ENCODE peak calls at places on chromosomes 16 and 17, in seven cellular contexts. L is astrocyte of the spinal cord; D is HFFc6; R is effector memory CD4-positive, alpha-beta T cell; X is KBM-7; A is B cell; O is activated naive CD4-positive, alpha-beta T cell. E is an unnamed sample.

GRCh38 chr16:6946802-6947201 is 385.8 kb upstream of the RBFOX1 start:
- DNase-seq in L (no peak), D (no peak), R (no peak), X (no peak), A (no peak), O (no peak), E (no peak)

GRCh38 chr16:15782573-15783365 is 74.1 kb downstream of the MYH11 start:
- DNase-seq in L (no peak), D (no peak), R (no peak), X (peak), A (no peak), O (no peak), E (no peak)

GRCh38 chr16:83971165-83972130 is 3.4 kb downstream of the NECAB2 start:
- DNase-seq in L (no peak), D (no peak), R (no peak), X (no peak), A (no peak), O (no peak), E (no peak)

GRCh38 chr16:8848939-8849391 is 19.8 kb downstream of the CARHSP1 start:
- DNase-seq in L (peak), D (peak), R (no peak), X (no peak), A (no peak), O (no peak), E (peak)

GRCh38 chr17:41987642-41988041 is 21.0 kb downstream of the CNP start:
- DNase-seq in L (no peak), D (no peak), R (no peak), X (no peak), A (no peak), O (no peak), E (no peak)

GRCh38 chr17:30333503-30334240 is at the start of gene TMIGD1:
- DNase-seq in L (no peak), D (no peak), R (no peak), X (no peak), A (no peak), O (no peak), E (no peak)

GRCh38 chr16:31701734-31702133 is 171.9 kb upstream of the ZNF267 start:
- DNase-seq in L (no peak), D (no peak), R (no peak), X (no peak), A (no peak), O (no peak), E (no peak)

GRCh38 chr17:33385133-33385532 is 92.0 kb upstream of the ASIC2 start:
- DNase-seq in L (no peak), D (no peak), R (no peak), X (no peak), A (no peak), O (no peak), E (no peak)

GRCh38 chr17:16909887-16910286 is 62.0 kb downstream of the TNFRSF13B start:
- DNase-seq in L (no peak), D (no peak), R (no peak), X (no peak), A (no peak), O (no peak), E (no peak)

GRCh38 chr16:1055557-1055924 is 17.0 kb upstream of the SSTR5 start:
- DNase-seq in L (no peak), D (no peak), R (no peak), X (no peak), A (no peak), O (no peak), E (no peak)

GRCh38 chr17:4945176-4945943 is 3.0 kb downstream of the PFN1 start:
- DNase-seq in L (peak), D (peak), R (peak), X (no peak), A (peak), O (peak), E (peak)

GRCh38 chr17:82339634-82340580 is 6.3 kb upstream of the SECTM1 start:
- DNase-seq in L (no peak), D (no peak), R (no peak), X (no peak), A (no peak), O (no peak), E (no peak)

GRCh38 chr17:76994237-76994637 is 126.0 kb downstream of the MGAT5B start:
- DNase-seq in L (no peak), D (no peak), R (no peak), X (peak), A (no peak), O (no peak), E (no peak)

GRCh38 chr16:66961065-66961744 is at the start of gene CES3:
- DNase-seq in L (peak), D (peak), R (peak), X (peak), A (no peak), O (no peak), E (peak)

GRCh38 chr16:14509055-14509454 is 121.0 kb downstream of the PARN start:
- DNase-seq in L (peak), D (no peak), R (no peak), X (no peak), A (no peak), O (no peak), E (peak)

GRCh38 chr17:59707971-59708425 is 544 bp downstream of the VMP1 start:
- DNase-seq in L (no peak), D (no peak), R (no peak), X (no peak), A (peak), O (no peak), E (no peak)

GRCh38 chr17:79955961-79956735 is 79.5 kb downstream of the TBC1D16 start:
- DNase-seq in L (no peak), D (no peak), R (no peak), X (no peak), A (no peak), O (no peak), E (no peak)

GRCh38 chr17:16300554-16300953 is 52.7 kb downstream of the CENPV start:
- DNase-seq in L (no peak), D (no peak), R (no peak), X (no peak), A (no peak), O (no peak), E (no peak)

GRCh38 chr16:34078697-34079096 is 619.3 kb downstream of the TP53TG3F start:
- DNase-seq in L (peak), D (no peak), R (no peak), X (no peak), A (no peak), O (no peak), E (no peak)

GRCh38 chr16:20886320-20886719 is 13.8 kb downstream of the DCUN1D3 start:
- DNase-seq in L (no peak), D (no peak), R (no peak), X (no peak), A (no peak), O (no peak), E (no peak)

GRCh38 chr16:1278456-1278855 is 22.6 kb downstream of the TPSD1 start:
- DNase-seq in L (no peak), D (no peak), R (no peak), X (no peak), A (peak), O (no peak), E (no peak)

GRCh38 chr17:15744885-15745284 is 12.8 kb downstream of the TBC1D26 start:
- DNase-seq in L (peak), D (no peak), R (no peak), X (no peak), A (peak), O (no peak), E (peak)

GRCh38 chr16:83533193-83533592 is 274.6 kb upstream of the HSBP1 start:
- DNase-seq in L (peak), D (no peak), R (no peak), X (no peak), A (no peak), O (no peak), E (peak)

GRCh38 chr17:32267690-32268205 is 2.1 kb downstream of the RHBDL3 start:
- DNase-seq in L (no peak), D (no peak), R (no peak), X (no peak), A (no peak), O (no peak), E (no peak)

GRCh38 chr17:64055183-64056142 is 35.0 kb upstream of the ICAM2 start:
- DNase-seq in L (no peak), D (no peak), R (no peak), X (no peak), A (no peak), O (no peak), E (no peak)

GRCh38 chr17:79974786-79975497 is 60.7 kb downstream of the TBC1D16 start:
- DNase-seq in L (no peak), D (no peak), R (no peak), X (no peak), A (no peak), O (no peak), E (no peak)

GRCh38 chr16:82456683-82457082 is 170.1 kb upstream of the CDH13 start:
- DNase-seq in L (peak), D (peak), R (no peak), X (peak), A (no peak), O (no peak), E (peak)

GRCh38 chr17:39676198-39676819 is 8.1 kb downstream of the PNMT start:
- DNase-seq in L (no peak), D (no peak), R (peak), X (peak), A (peak), O (no peak), E (no peak)

GRCh38 chr17:44002141-44002848 is 2.1 kb upstream of the NAGS start:
- DNase-seq in L (peak), D (peak), R (no peak), X (no peak), A (no peak), O (no peak), E (no peak)

E was measured in kidney glomerular epithelial cell.